ENCODE peak calls at places on chromosomes 13 and 19, in four cellular contexts. W, Y, J and G are unnamed samples. For H3K36me3, the result is how much of the 10 kb centered on the place peaks cover.

GRCh38 chr19:30228113-30228725 is 144.0 kb upstream of the ZNF536 start:
- DNase-seq in W (peak), Y (no peak), J (no peak), G (no peak)

GRCh38 chr13:81771948-81772347 is 1431.0 kb upstream of the SPRY2 start:
- DNase-seq in W (no peak), Y (no peak), J (no peak), G (no peak)

GRCh38 chr19:11699931-11700794 is 38.6 kb downstream of the ZNF823 start:
- DNase-seq in W (no peak), Y (no peak), J (peak), G (no peak)

GRCh38 chr13:71644579-71644978 is 222.4 kb downstream of the DACH1 start:
- DNase-seq in W (no peak), Y (no peak), J (no peak), G (no peak)

GRCh38 chr13:70206671-70207070 is 98.4 kb upstream of the KLHL1 start:
- DNase-seq in W (no peak), Y (no peak), J (no peak), G (no peak)

GRCh38 chr19:51367565-51368365 is 1.0 kb downstream of the CLDND2 start:
- DNase-seq in W (peak), Y (peak), J (peak), G (peak)

GRCh38 chr13:111552891-111553637 is 232.6 kb downstream of the TEX29 start:
- DNase-seq in W (no peak), Y (no peak), J (no peak), G (no peak)

GRCh38 chr13:114313061-114313860 is 1.0 kb upstream of the CHAMP1 start:
- DNase-seq in W (peak), Y (no peak), J (no peak), G (no peak)

GRCh38 chr19:9641810-9642209 is 20.8 kb upstream of the ZNF561 start:
- DNase-seq in W (no peak), Y (no peak), J (no peak), G (no peak)

GRCh38 chr13:41313117-41313516 is 2.0 kb downstream of the NAA16 start:
- DNase-seq in W (no peak), Y (no peak), J (no peak), G (no peak)
- H3K27ac ChIP-seq in W (no peak), Y (no peak), J (no peak), G (no peak)

DNA sequence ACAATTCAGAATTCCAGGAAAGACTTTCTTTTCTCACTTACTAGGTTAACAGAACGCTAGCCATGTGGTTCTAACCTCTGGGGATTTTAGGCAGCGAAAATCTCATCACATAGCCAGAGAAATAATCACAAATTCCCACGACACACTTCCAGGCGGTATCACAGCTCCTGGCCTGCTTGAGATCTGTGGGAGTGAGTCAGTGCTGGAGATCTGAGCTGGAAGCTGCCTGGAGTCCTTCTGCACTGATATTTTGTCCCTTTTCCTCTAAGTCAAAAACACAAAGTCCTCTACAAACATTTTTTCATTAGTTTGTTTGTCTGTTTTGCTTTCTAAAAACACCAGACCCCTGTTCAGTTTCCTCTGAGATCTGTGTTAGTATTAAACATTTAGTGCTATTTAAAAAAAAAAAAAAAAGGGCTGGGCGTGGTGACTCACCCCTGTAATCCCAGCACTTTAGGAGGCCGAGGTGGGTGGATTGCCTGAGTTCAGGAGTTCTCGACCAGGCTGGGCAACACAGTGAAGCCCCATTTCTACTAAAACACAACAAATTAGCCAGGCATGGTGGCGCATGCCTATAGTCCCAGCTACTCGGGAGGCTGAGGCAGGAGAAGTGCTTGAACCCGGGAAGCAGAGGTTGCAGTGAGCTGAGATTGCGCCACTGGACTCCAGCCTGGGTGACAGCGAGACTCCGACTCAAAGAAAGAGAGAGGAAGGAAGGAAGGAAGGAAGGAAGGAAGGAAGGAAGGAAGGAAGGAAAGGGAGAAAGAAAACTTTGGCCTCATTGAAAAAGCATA is 12.2 kb upstream of the UBE2L5 start:
- DNase-seq in W (no peak), Y (no peak), J (no peak), G (no peak)
- H3K4me3 ChIP-seq in W (no peak), Y (no peak), J (no peak), G (no peak)

DNA sequence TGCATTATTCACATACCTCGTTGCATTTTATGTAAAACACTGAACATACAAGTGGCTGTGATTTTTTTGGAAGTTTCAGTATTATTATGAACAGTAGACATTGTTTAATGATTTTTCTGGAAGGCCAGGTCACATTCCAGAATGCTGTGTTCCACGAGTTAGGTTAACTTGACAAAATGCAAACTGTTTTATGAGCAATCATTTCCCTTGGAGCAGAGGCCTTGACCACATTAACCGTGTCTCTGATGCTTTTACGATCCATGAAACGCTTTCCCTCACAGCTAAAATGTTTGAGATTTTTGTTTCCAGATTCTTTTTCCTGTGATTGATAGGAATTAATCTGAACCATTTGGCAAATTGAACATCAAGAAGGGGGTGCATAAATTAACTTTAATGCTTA is 57.8 kb downstream of the MBNL2 start:
- DNase-seq in W (no peak), Y (no peak), J (no peak), G (no peak)
- H3K36me3 ChIP-seq in W (under half), Y (under half), J (under half), G (under half)

DNA sequence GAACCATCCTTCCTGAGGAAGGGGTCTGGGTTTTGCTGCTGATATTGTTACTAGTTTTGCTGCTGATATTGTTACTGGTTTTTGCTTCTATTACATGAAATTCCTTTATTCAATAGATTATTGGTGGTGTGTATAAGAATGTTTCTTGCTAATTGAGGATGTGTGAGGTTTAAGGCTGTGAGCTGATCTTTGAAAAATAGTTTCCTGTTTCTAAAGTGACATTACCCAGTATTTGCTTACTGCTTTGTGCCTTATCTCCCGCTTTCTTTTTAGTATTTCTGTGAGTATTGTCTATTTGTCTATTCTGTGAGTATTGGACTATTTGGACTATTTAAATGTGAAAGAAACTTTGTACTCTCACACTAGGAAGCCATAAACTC is 38.2 kb upstream of the C1QTNF9 start:
- DNase-seq in W (no peak), Y (no peak), J (no peak), G (no peak)
- H3K27ac ChIP-seq in W (peak), Y (peak), J (peak), G (peak)